ENCODE peak calls at places on chromosomes 7 and 10, in five cellular contexts. One of them, this sample, is unnamed.

GRCh38 chr7:18940577-18941134 is 176.8 kb downstream of the TWIST1 start:
- DNase-seq in amniotic stem cell: no peak
- DNase-seq in left cardiac atrium: no peak
- DNase-seq in stimulated activated naive CD8-positive, alpha-beta T cell treated with anti-CD3 and anti-CD28 coated beads, Interleukin-15, amount 100 ng/mL, for 72 hours: no peak
- DNase-seq in CD8-positive, alpha-beta memory T cell: no peak
- DNase-seq in this sample: no peak

GRCh38 chr7:155222578-155222977 is 75.1 kb upstream of the INSIG1 start:
- DNase-seq in amniotic stem cell: no peak
- DNase-seq in left cardiac atrium: no peak
- DNase-seq in stimulated activated naive CD8-positive, alpha-beta T cell treated with anti-CD3 and anti-CD28 coated beads, Interleukin-15, amount 100 ng/mL, for 72 hours: no peak
- DNase-seq in CD8-positive, alpha-beta memory T cell: no peak
- DNase-seq in this sample: no peak

GRCh38 chr7:2172311-2173183 is 60.2 kb downstream of the MAD1L1 start:
- DNase-seq in amniotic stem cell: peak
- DNase-seq in left cardiac atrium: no peak
- DNase-seq in stimulated activated naive CD8-positive, alpha-beta T cell treated with anti-CD3 and anti-CD28 coated beads, Interleukin-15, amount 100 ng/mL, for 72 hours: no peak
- DNase-seq in CD8-positive, alpha-beta memory T cell: no peak
- DNase-seq in this sample: no peak

GRCh38 chr10:15784662-15785300 is 65.1 kb upstream of the ITGA8 start:
- DNase-seq in amniotic stem cell: no peak
- DNase-seq in left cardiac atrium: no peak
- DNase-seq in stimulated activated naive CD8-positive, alpha-beta T cell treated with anti-CD3 and anti-CD28 coated beads, Interleukin-15, amount 100 ng/mL, for 72 hours: no peak
- DNase-seq in CD8-positive, alpha-beta memory T cell: no peak
- DNase-seq in this sample: no peak

GRCh38 chr10:82383350-82383749 is 508.4 kb downstream of the NRG3 start:
- DNase-seq in amniotic stem cell: no peak
- DNase-seq in left cardiac atrium: no peak
- DNase-seq in stimulated activated naive CD8-positive, alpha-beta T cell treated with anti-CD3 and anti-CD28 coated beads, Interleukin-15, amount 100 ng/mL, for 72 hours: no peak
- DNase-seq in CD8-positive, alpha-beta memory T cell: no peak
- DNase-seq in this sample: no peak

GRCh38 chr7:88377421-88377820 is 70.7 kb upstream of the STEAP4 start:
- DNase-seq in amniotic stem cell: no peak
- DNase-seq in left cardiac atrium: no peak
- DNase-seq in stimulated activated naive CD8-positive, alpha-beta T cell treated with anti-CD3 and anti-CD28 coated beads, Interleukin-15, amount 100 ng/mL, for 72 hours: no peak
- DNase-seq in CD8-positive, alpha-beta memory T cell: no peak
- DNase-seq in this sample: no peak

GRCh38 chr7:1601956-1602355 is 32.1 kb upstream of the PSMG3 start:
- DNase-seq in amniotic stem cell: no peak
- DNase-seq in left cardiac atrium: no peak
- DNase-seq in stimulated activated naive CD8-positive, alpha-beta T cell treated with anti-CD3 and anti-CD28 coated beads, Interleukin-15, amount 100 ng/mL, for 72 hours: no peak
- DNase-seq in CD8-positive, alpha-beta memory T cell: no peak
- DNase-seq in this sample: no peak

GRCh38 chr7:12737364-12737763 is 49.9 kb downstream of the ARL4A start:
- DNase-seq in amniotic stem cell: no peak
- DNase-seq in left cardiac atrium: no peak
- DNase-seq in stimulated activated naive CD8-positive, alpha-beta T cell treated with anti-CD3 and anti-CD28 coated beads, Interleukin-15, amount 100 ng/mL, for 72 hours: no peak
- DNase-seq in CD8-positive, alpha-beta memory T cell: no peak
- DNase-seq in this sample: no peak

GRCh38 chr7:155594961-155595366 is 48.6 kb upstream of the CNPY1 start:
- DNase-seq in amniotic stem cell: no peak
- DNase-seq in left cardiac atrium: no peak
- DNase-seq in stimulated activated naive CD8-positive, alpha-beta T cell treated with anti-CD3 and anti-CD28 coated beads, Interleukin-15, amount 100 ng/mL, for 72 hours: no peak
- DNase-seq in CD8-positive, alpha-beta memory T cell: no peak
- DNase-seq in this sample: no peak

GRCh38 chr7:131509087-131509486 is 47.3 kb downstream of the PODXL start:
- DNase-seq in amniotic stem cell: no peak
- DNase-seq in left cardiac atrium: no peak
- DNase-seq in stimulated activated naive CD8-positive, alpha-beta T cell treated with anti-CD3 and anti-CD28 coated beads, Interleukin-15, amount 100 ng/mL, for 72 hours: no peak
- DNase-seq in CD8-positive, alpha-beta memory T cell: no peak
- DNase-seq in this sample: no peak

GRCh38 chr10:110296966-110297365 is 7.8 kb downstream of the SMNDC1 start:
- DNase-seq in amniotic stem cell: no peak
- DNase-seq in left cardiac atrium: no peak
- DNase-seq in stimulated activated naive CD8-positive, alpha-beta T cell treated with anti-CD3 and anti-CD28 coated beads, Interleukin-15, amount 100 ng/mL, for 72 hours: no peak
- DNase-seq in CD8-positive, alpha-beta memory T cell: no peak
- DNase-seq in this sample: no peak

GRCh38 chr10:30062582-30062981 is 3.2 kb upstream of the JCAD start:
- DNase-seq in amniotic stem cell: no peak
- DNase-seq in left cardiac atrium: no peak
- DNase-seq in stimulated activated naive CD8-positive, alpha-beta T cell treated with anti-CD3 and anti-CD28 coated beads, Interleukin-15, amount 100 ng/mL, for 72 hours: no peak
- DNase-seq in CD8-positive, alpha-beta memory T cell: no peak
- DNase-seq in this sample: no peak

GRCh38 chr10:103668351-103669242 is 175.1 kb downstream of the NEURL1 start:
- DNase-seq in amniotic stem cell: peak
- DNase-seq in left cardiac atrium: peak
- DNase-seq in stimulated activated naive CD8-positive, alpha-beta T cell treated with anti-CD3 and anti-CD28 coated beads, Interleukin-15, amount 100 ng/mL, for 72 hours: no peak
- DNase-seq in CD8-positive, alpha-beta memory T cell: peak
- DNase-seq in this sample: no peak

GRCh38 chr7:156475179-156475578 is 165.4 kb upstream of the RNF32 start:
- DNase-seq in amniotic stem cell: no peak
- DNase-seq in left cardiac atrium: no peak
- DNase-seq in stimulated activated naive CD8-positive, alpha-beta T cell treated with anti-CD3 and anti-CD28 coated beads, Interleukin-15, amount 100 ng/mL, for 72 hours: no peak
- DNase-seq in CD8-positive, alpha-beta memory T cell: no peak
- DNase-seq in this sample: no peak

GRCh38 chr7:3408814-3409595 is 108.0 kb downstream of the SDK1 start:
- DNase-seq in amniotic stem cell: no peak
- DNase-seq in left cardiac atrium: no peak
- DNase-seq in stimulated activated naive CD8-positive, alpha-beta T cell treated with anti-CD3 and anti-CD28 coated beads, Interleukin-15, amount 100 ng/mL, for 72 hours: no peak
- DNase-seq in CD8-positive, alpha-beta memory T cell: peak
- DNase-seq in this sample: no peak

GRCh38 chr10:106571216-106571954 is 593.1 kb downstream of the SORCS1 start:
- DNase-seq in amniotic stem cell: peak
- DNase-seq in left cardiac atrium: no peak
- DNase-seq in stimulated activated naive CD8-positive, alpha-beta T cell treated with anti-CD3 and anti-CD28 coated beads, Interleukin-15, amount 100 ng/mL, for 72 hours: no peak
- DNase-seq in CD8-positive, alpha-beta memory T cell: no peak
- DNase-seq in this sample: peak

GRCh38 chr7:116361767-116362166 is 137.8 kb upstream of the CAV2 start:
- DNase-seq in amniotic stem cell: no peak
- DNase-seq in left cardiac atrium: no peak
- DNase-seq in stimulated activated naive CD8-positive, alpha-beta T cell treated with anti-CD3 and anti-CD28 coated beads, Interleukin-15, amount 100 ng/mL, for 72 hours: no peak
- DNase-seq in CD8-positive, alpha-beta memory T cell: no peak
- DNase-seq in this sample: no peak

GRCh38 chr7:51620690-51621089 is 304.1 kb upstream of the COBL start:
- DNase-seq in amniotic stem cell: no peak
- DNase-seq in left cardiac atrium: no peak
- DNase-seq in stimulated activated naive CD8-positive, alpha-beta T cell treated with anti-CD3 and anti-CD28 coated beads, Interleukin-15, amount 100 ng/mL, for 72 hours: no peak
- DNase-seq in CD8-positive, alpha-beta memory T cell: no peak
- DNase-seq in this sample: no peak

GRCh38 chr10:130756651-130757050 is 554.9 kb downstream of the TCERG1L start:
- DNase-seq in amniotic stem cell: no peak
- DNase-seq in left cardiac atrium: no peak
- DNase-seq in stimulated activated naive CD8-positive, alpha-beta T cell treated with anti-CD3 and anti-CD28 coated beads, Interleukin-15, amount 100 ng/mL, for 72 hours: no peak
- DNase-seq in CD8-positive, alpha-beta memory T cell: no peak
- DNase-seq in this sample: no peak

GRCh38 chr7:35905555-35905954 is 104.7 kb downstream of the SEPTIN7 start:
- DNase-seq in amniotic stem cell: peak
- DNase-seq in left cardiac atrium: no peak
- DNase-seq in stimulated activated naive CD8-positive, alpha-beta T cell treated with anti-CD3 and anti-CD28 coated beads, Interleukin-15, amount 100 ng/mL, for 72 hours: no peak
- DNase-seq in CD8-positive, alpha-beta memory T cell: no peak
- DNase-seq in this sample: peak

GRCh38 chr10:43594944-43595589 is 11.2 kb upstream of the ZNF485 start:
- DNase-seq in amniotic stem cell: no peak
- DNase-seq in left cardiac atrium: no peak
- DNase-seq in stimulated activated naive CD8-positive, alpha-beta T cell treated with anti-CD3 and anti-CD28 coated beads, Interleukin-15, amount 100 ng/mL, for 72 hours: peak
- DNase-seq in CD8-positive, alpha-beta memory T cell: peak
- DNase-seq in this sample: no peak

GRCh38 chr10:53479365-53479764 is 706.8 kb upstream of the MBL2 start:
- DNase-seq in amniotic stem cell: no peak
- DNase-seq in left cardiac atrium: no peak
- DNase-seq in stimulated activated naive CD8-positive, alpha-beta T cell treated with anti-CD3 and anti-CD28 coated beads, Interleukin-15, amount 100 ng/mL, for 72 hours: no peak
- DNase-seq in CD8-positive, alpha-beta memory T cell: no peak
- DNase-seq in this sample: no peak

GRCh38 chr10:124705817-124706461 is 38.2 kb downstream of the FAM53B start:
- DNase-seq in amniotic stem cell: no peak
- DNase-seq in left cardiac atrium: no peak
- DNase-seq in stimulated activated naive CD8-positive, alpha-beta T cell treated with anti-CD3 and anti-CD28 coated beads, Interleukin-15, amount 100 ng/mL, for 72 hours: no peak
- DNase-seq in CD8-positive, alpha-beta memory T cell: no peak
- DNase-seq in this sample: no peak

GRCh38 chr7:23787272-23787671 is 77.3 kb downstream of the STK31 start:
- DNase-seq in amniotic stem cell: no peak
- DNase-seq in left cardiac atrium: no peak
- DNase-seq in stimulated activated naive CD8-positive, alpha-beta T cell treated with anti-CD3 and anti-CD28 coated beads, Interleukin-15, amount 100 ng/mL, for 72 hours: no peak
- DNase-seq in CD8-positive, alpha-beta memory T cell: no peak
- DNase-seq in this sample: no peak

GRCh38 chr7:1848013-1848640 is 178.1 kb downstream of the ELFN1 start:
- DNase-seq in amniotic stem cell: no peak
- DNase-seq in left cardiac atrium: peak
- DNase-seq in stimulated activated naive CD8-positive, alpha-beta T cell treated with anti-CD3 and anti-CD28 coated beads, Interleukin-15, amount 100 ng/mL, for 72 hours: no peak
- DNase-seq in CD8-positive, alpha-beta memory T cell: no peak
- DNase-seq in this sample: no peak

GRCh38 chr10:71302874-71303568 is 16.0 kb upstream of the SLC29A3 start:
- DNase-seq in amniotic stem cell: peak
- DNase-seq in left cardiac atrium: no peak
- DNase-seq in stimulated activated naive CD8-positive, alpha-beta T cell treated with anti-CD3 and anti-CD28 coated beads, Interleukin-15, amount 100 ng/mL, for 72 hours: no peak
- DNase-seq in CD8-positive, alpha-beta memory T cell: peak
- DNase-seq in this sample: peak

GRCh38 chr10:96998329-96998888 is 166.3 kb downstream of the LCOR start:
- DNase-seq in amniotic stem cell: no peak
- DNase-seq in left cardiac atrium: no peak
- DNase-seq in stimulated activated naive CD8-positive, alpha-beta T cell treated with anti-CD3 and anti-CD28 coated beads, Interleukin-15, amount 100 ng/mL, for 72 hours: no peak
- DNase-seq in CD8-positive, alpha-beta memory T cell: no peak
- DNase-seq in this sample: peak

GRCh38 chr7:110373514-110374258 is 717.2 kb upstream of the LRRN3 start:
- DNase-seq in amniotic stem cell: no peak
- DNase-seq in left cardiac atrium: no peak
- DNase-seq in stimulated activated naive CD8-positive, alpha-beta T cell treated with anti-CD3 and anti-CD28 coated beads, Interleukin-15, amount 100 ng/mL, for 72 hours: no peak
- DNase-seq in CD8-positive, alpha-beta memory T cell: no peak
- DNase-seq in this sample: peak

This sample was measured in epithelial cell of proximal tubule.